ENCODE peak calls at places on chromosomes 16 and 17, in five cellular contexts. L is GM12892, R is K562, D is GM12878, G is HepG2. F is an unnamed sample.

GRCh38 chr16:82888616-82889015 is 261.8 kb downstream of the CDH13 start:
- DNase-seq in L (no peak), R (no peak), D (no peak), G (no peak), F (no peak)

GRCh38 chr16:80085606-80086005 is 455.2 kb upstream of the DYNLRB2 start:
- DNase-seq in L (no peak), R (no peak), D (no peak), G (no peak), F (no peak)

GRCh38 chr16:53249331-53249730 is 184.9 kb upstream of the RBL2 start:
- DNase-seq in L (no peak), R (no peak), D (no peak), G (no peak), F (no peak)

GRCh38 chr16:57137043-57137442 is 44.7 kb downstream of the CPNE2 start:
- DNase-seq in L (no peak), R (no peak), D (no peak), G (no peak), F (no peak)

GRCh38 chr17:12296120-12296727 is 275.5 kb downstream of the MAP2K4 start:
- DNase-seq in L (no peak), R (no peak), D (no peak), G (no peak), F (no peak)

GRCh38 chr16:58589311-58589890 is 40.2 kb downstream of the CNOT1 start:
- DNase-seq in L (no peak), R (no peak), D (no peak), G (no peak), F (no peak)

GRCh38 chr16:66921758-66922450 is 3.2 kb upstream of the CDH16 start:
- DNase-seq in L (no peak), R (no peak), D (no peak), G (no peak), F (no peak)

GRCh38 chr16:24950275-24950674 is 64.9 kb downstream of the ARHGAP17 start:
- DNase-seq in L (no peak), R (no peak), D (no peak), G (no peak), F (no peak)

GRCh38 chr17:5380491-5381135 is 38.8 kb downstream of the NUP88 start:
- DNase-seq in L (no peak), R (no peak), D (no peak), G (no peak), F (no peak)

GRCh38 chr16:58038219-58038641 is 12.7 kb downstream of the MMP15 start:
- DNase-seq in L (no peak), R (no peak), D (no peak), G (no peak), F (no peak)

GRCh38 chr17:82289822-82290541 is 16.5 kb upstream of the CSNK1D start:
- DNase-seq in L (no peak), R (peak; percentile 83), D (no peak), G (peak; percentile 53), F (no peak)
- TF ChIP-seq POLR2AphosphoS5 in L (no peak), R (peak; percentile 61), D (no peak), G (no peak), F (no peak)

GRCh38 chr16:84673203-84673535 is 24.9 kb downstream of the KLHL36 start:
- DNase-seq in L (no peak), R (no peak), D (no peak), G (no peak), F (no peak)
- TF ChIP-seq TAF1 in L (no peak), R (no peak), D (no peak), G (no peak), F (no peak)

GRCh38 chr16:4538386-4539235 is at the start of gene CDIP1:
- DNase-seq in L (peak; percentile 88), R (peak; percentile 43), D (peak; percentile 82), G (peak; percentile 91), F (peak; percentile 94)
- TF ChIP-seq POLR2A in L (peak; percentile 63), R (no peak), D (peak; percentile 99), G (peak; percentile 98), F (peak; percentile 93)

DNA sequence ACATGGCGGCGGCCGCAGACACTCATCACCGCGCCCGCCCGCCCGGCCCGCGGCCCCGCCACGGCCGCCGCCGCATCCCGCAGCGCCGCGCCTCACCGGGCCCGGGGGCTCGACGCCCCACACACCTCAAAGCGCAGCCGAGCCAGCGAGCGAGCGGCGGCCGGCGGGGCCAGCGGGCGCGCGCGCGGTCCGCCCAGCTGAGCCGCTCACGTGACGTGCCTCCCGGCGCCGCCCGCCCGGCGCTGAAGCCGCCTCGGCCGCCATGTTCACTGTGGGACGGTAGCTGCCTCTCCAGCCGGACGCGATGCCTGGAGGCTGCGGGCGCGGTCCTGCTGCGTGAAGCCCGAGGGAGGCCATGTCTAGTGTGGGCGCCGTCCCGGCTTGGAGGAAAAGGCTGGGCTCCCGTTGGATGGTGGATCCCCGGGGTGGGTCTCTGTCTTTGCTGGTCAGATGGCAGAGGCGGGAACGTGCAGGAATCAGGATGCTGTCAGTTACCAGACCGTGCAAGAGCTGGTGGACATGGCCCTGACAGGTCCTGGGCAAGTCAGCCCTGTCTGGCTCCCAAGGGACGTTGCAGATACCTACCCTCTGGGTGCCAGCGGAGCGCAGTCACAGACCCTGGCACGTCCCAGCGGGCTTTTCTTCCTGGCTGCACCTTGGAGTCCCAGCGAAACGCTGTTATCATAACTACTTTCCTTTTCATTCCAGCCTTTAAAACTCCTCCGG is at the start of gene USP31:
- DNase-seq in L (peak; percentile 78), R (peak; percentile 88), D (peak; percentile 78), G (peak; percentile 96), F (peak; percentile 83)
- TF ChIP-seq POLR2AphosphoS5 in L (no peak), R (no peak), D (no peak), G (no peak), F (no peak)

GRCh38 chr16:49854227-49855203 is 1.4 kb downstream of the ZNF423 start:
- DNase-seq in L (no peak), R (no peak), D (no peak), G (no peak), F (no peak)
- TF ChIP-seq TAF1 in L (no peak), R (no peak), D (no peak), G (no peak), F (no peak)

GRCh38 chr16:27268376-27269299 is at the start of gene NSMCE1:
- DNase-seq in L (peak; percentile 90), R (peak; percentile 99), D (peak; percentile 84), G (peak; percentile 96), F (peak; percentile 78)
- TF ChIP-seq POLR2A in L (peak; percentile 92), R (peak; percentile 96), D (peak; percentile 96), G (peak; percentile 93), F (peak; percentile 90)

DNA sequence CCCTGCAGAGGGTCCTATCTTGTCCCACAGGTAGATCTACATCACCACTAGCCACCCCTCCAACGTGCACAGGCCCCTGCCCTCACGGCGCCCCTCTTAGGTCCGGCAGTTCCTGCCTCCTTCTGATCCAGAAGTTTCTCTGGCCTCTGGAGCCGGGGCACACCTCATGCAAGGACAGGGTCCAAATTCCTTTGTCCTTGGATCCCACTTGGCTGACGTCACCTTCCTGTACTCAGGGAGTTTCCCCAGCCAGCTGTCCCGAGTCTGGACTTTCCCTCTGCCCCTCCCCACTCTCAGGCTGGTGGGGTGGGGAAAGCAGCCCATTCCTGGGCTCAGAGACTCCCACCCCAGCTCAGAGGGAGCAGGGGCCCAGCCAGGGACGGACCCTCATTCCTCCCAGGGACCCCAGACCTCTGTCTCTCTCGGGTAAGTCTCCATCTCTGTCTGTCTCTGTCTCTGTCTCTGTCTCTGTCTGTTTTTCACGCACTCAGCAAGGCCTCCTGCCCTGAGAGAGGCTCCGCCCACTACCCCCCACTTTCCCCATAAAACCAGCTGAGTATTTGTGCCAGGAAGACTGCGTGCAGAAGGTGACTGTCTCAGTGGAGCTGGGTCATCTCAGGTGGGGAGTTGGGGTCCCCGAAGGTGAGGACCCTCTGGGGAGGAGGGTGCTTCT is at the start of gene IL32:
- DNase-seq in L (no peak), R (no peak), D (no peak), G (peak; percentile 87), F (no peak)
- TF ChIP-seq POLR2AphosphoS5 in L (no peak), R (no peak), D (peak; percentile 57), G (peak; percentile 72), F (peak; percentile 53)

GRCh38 chr17:21019976-21020575 is 22.7 kb downstream of the USP22 start:
- DNase-seq in L (no peak), R (no peak), D (no peak), G (no peak), F (no peak)

GRCh38 chr17:21017256-21017655 is 25.6 kb downstream of the USP22 start:
- DNase-seq in L (no peak), R (no peak), D (no peak), G (no peak), F (no peak)

GRCh38 chr17:21020622-21021021 is 22.2 kb downstream of the USP22 start:
- DNase-seq in L (no peak), R (no peak), D (no peak), G (no peak), F (no peak)

GRCh38 chr17:21017861-21018260 is 24.9 kb downstream of the USP22 start:
- DNase-seq in L (no peak), R (no peak), D (no peak), G (no peak), F (no peak)

GRCh38 chr17:21018894-21019293 is 23.9 kb downstream of the USP22 start:
- DNase-seq in L (no peak), R (no peak), D (no peak), G (no peak), F (no peak)
- TF ChIP-seq TAF1 in L (no peak), R (no peak), D (no peak), G (no peak), F (no peak)

F was measured in GM12891.